ENCODE peak calls at places on chromosomes 6 and 20, in seven cellular contexts. B is thyroid gland, R is adrenal gland, U is vagina, P is H1, J is body of pancreas, E is ovary. D is an unnamed sample.

GRCh38 chr6:136290406-136291010 is 862 bp upstream of the BCLAF1 start:
- DNase-seq in B (peak; percentile 65), R (peak; percentile 69), U (peak; percentile 92), P (peak; percentile 56), J (peak; percentile 85), E (peak; percentile 78), D (peak; percentile 68)

GRCh38 chr6:160431231-160431630 is 83.1 kb downstream of the SLC22A3 start:
- DNase-seq in B (no peak), R (peak; percentile 74), U (no peak), P (no peak), J (no peak), E (peak; percentile 84), D (peak; percentile 87)

GRCh38 chr6:12593720-12594540 is 122.6 kb upstream of the PHACTR1 start:
- DNase-seq in B (peak; percentile 3), R (no peak), U (no peak), P (no peak), J (peak; percentile 43), E (no peak), D (peak; percentile 52)

GRCh38 chr20:50569864-50570836 is 60.0 kb downstream of the PTPN1 start:
- DNase-seq in B (no peak), R (no peak), U (no peak), P (no peak), J (no peak), E (no peak), D (peak; percentile 65)

GRCh38 chr20:63967330-63968135 is 2.2 kb downstream of the ZNF512B start:
- DNase-seq in B (no peak), R (peak; percentile 21), U (no peak), P (no peak), J (no peak), E (peak; percentile 32), D (no peak)

GRCh38 chr6:49535795-49536194 is 14.7 kb upstream of the C6orf141 start:
- DNase-seq in B (no peak), R (no peak), U (no peak), P (no peak), J (no peak), E (no peak), D (no peak)

GRCh38 chr20:62685781-62686555 is 22.7 kb upstream of the NTSR1 start:
- DNase-seq in B (no peak), R (no peak), U (no peak), P (no peak), J (no peak), E (no peak), D (peak; percentile 33)

GRCh38 chr6:94045473-94045872 is 626.1 kb upstream of the EPHA7 start:
- DNase-seq in B (peak; percentile 16), R (no peak), U (no peak), P (no peak), J (no peak), E (no peak), D (no peak)

GRCh38 chr20:56411759-56412472 is at the start of gene CASS4:
- DNase-seq in B (no peak), R (no peak), U (no peak), P (no peak), J (no peak), E (no peak), D (no peak)

GRCh38 chr20:58690851-58691250 is 1.7 kb upstream of the NPEPL1 start:
- DNase-seq in B (no peak), R (no peak), U (peak; percentile 90), P (peak; percentile 37), J (no peak), E (peak; percentile 34), D (peak; percentile 51)

GRCh38 chr6:27883136-27883535 is 29.1 kb downstream of the OR2B2 start:
- DNase-seq in B (no peak), R (no peak), U (no peak), P (no peak), J (no peak), E (no peak), D (no peak)

GRCh38 chr6:101403566-101403965 is 10.1 kb downstream of the GRIK2 start:
- DNase-seq in B (no peak), R (no peak), U (no peak), P (peak; percentile 50), J (no peak), E (no peak), D (no peak)

GRCh38 chr6:170448745-170449144 is 104.4 kb downstream of the PSMB1 start:
- DNase-seq in B (no peak), R (no peak), U (no peak), P (no peak), J (no peak), E (no peak), D (peak; percentile 9)

GRCh38 chr6:9484091-9484490 is 930.8 kb downstream of the TFAP2A start:
- DNase-seq in B (no peak), R (no peak), U (no peak), P (no peak), J (no peak), E (no peak), D (no peak)

GRCh38 chr20:18524646-18525045 is 16.9 kb downstream of the SEC23B start:
- DNase-seq in B (no peak), R (no peak), U (no peak), P (no peak), J (no peak), E (no peak), D (no peak)

GRCh38 chr20:3820048-3820900 is at the start of gene AP5S1:
- DNase-seq in B (peak; percentile 97), R (peak; percentile 98), U (peak; percentile 98), P (peak; percentile 98), J (peak; percentile 98), E (peak; percentile 98), D (peak; percentile 99)
- TF ChIP-seq POLR2A in B (peak; percentile 87), R (no peak), U (no peak), P (peak; percentile 76), J (peak; percentile 75), E (peak; percentile 62), D (peak; percentile 24)

DNA sequence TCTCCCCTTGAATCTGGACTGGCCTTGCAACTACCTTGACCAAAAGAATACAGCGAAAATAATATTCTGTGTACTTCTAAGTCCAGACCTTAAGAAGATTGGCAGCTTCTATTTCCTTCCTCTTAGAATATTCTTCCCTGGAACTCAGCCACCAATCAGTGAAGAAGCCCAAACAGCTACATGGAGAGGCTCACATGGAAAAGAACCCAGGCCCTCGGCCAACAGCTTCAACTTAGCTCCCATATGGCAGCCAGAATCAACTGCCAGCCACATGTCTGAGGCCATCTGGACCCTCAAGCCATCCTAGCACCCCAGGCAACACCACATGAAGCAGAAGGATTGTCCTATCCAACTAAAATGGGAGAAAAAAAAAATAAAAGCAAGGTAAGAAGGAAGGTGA is 178.8 kb downstream of the IBTK start:
- DNase-seq in B (no peak), R (no peak), U (no peak), P (no peak), J (no peak), E (no peak), D (no peak)
- H3K4me1 ChIP-seq in B (no peaks in the 10 kb centered on the region), R (no peaks in the 10 kb centered on the region), U (no peaks in the 10 kb centered on the region), P (no peaks in the 10 kb centered on the region), J (no peaks in the 10 kb centered on the region), E (no peaks in the 10 kb centered on the region), D (no peaks in the 10 kb centered on the region)

GRCh38 chr20:3209023-3209945 is at the start of gene ITPA:
- DNase-seq in B (peak; percentile 54), R (peak; percentile 36), U (no peak), P (peak; percentile 77), J (peak; percentile 41), E (peak; percentile 57), D (peak; percentile 63)
- TF ChIP-seq POLR2A in B (peak; percentile 33), R (no peak), U (no peak), P (peak; percentile 22), J (no peak), E (no peak), D (no peak)

DNA sequence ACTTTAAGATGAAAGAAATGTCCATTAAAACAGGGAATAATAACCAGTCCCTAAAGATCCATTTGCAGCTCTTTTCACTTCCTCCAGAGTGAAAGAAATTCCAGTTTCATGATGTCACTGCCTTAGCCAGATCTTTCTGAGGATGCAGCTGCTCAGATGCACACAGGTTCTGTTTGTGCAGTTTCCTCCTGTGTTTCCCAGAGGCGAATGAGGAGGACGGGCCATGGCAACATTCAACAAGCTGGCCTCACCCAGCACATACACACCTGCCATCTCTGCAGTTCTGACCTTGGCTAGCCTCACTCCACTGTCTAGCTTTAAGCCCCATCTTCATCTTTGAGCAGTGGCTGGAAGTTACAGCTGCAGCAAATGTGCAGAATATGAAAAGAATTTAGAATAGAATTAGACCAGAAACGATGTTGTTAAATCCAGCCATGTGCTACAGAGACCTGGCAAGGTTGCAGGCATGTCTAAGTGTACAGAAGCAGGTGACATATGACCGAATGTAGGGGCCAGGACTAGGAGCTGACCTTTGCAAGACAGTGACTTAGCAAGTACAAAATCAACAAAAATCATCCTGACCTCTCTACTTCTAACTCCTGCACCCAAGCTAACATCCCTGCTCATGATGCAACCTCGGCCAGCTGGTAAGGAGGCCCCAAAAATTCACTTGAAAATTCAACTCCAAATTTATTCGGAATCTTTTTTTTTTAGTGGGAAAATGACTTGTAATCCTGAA is 35.0 kb downstream of the FAM50B start:
- DNase-seq in B (no peak), R (no peak), U (no peak), P (no peak), J (peak; percentile 26), E (no peak), D (no peak)
- H3K4me1 ChIP-seq in B (peaks cover 17% of the 10 kb centered on the region), R (no peaks in the 10 kb centered on the region), U (peaks cover 34% of the 10 kb centered on the region), P (peaks cover 2% of the 10 kb centered on the region), J (no peaks in the 10 kb centered on the region), E (no peaks in the 10 kb centered on the region), D (peaks cover 4% of the 10 kb centered on the region)

DNA sequence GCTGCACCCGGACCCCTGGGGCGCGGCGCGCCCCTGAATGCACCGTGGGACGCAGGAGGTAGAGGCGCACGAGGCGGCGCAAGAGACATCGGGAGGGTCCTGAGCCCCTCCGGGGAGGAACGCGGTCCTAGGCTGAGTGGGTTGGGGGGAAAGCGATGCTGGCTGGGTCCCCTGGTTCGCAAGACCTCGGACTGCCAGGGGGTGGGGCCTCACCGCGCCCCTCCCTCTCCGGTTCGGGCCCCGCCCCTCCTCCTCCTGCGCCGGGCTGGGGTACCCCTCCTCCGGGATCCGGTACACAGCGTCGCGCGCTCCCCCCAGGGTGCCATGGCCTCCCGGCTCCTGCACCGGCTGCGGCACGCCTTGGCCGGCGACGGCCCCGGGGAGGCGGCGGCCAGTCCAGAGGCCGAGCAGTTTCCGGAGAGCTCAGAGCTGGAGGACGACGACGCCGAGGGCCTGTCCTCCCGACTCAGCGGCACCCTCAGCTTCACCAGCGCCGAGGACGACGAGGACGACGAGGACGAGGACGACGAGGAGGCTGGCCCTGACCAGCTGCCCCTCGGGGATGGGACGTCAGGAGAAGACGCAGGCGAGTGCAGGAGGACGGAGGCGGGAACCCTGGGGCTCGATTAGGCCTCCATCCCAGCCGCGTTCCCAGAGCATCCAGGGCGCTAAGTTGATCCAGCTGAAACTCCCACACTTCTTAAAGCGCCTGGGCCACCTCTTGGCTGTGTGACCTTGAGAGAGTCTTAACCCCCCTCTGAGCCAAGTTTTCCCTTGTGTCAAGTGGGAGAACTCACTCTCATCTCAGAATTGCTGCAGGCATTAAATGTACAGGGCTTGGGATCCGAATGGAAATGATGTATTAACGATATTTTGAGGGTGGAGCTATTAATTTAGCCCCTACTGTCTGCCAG is 541 bp downstream of the SNX21 start:
- DNase-seq in B (peak; percentile 65), R (peak; percentile 86), U (no peak), P (peak; percentile 93), J (peak; percentile 64), E (peak; percentile 91), D (peak; percentile 84)
- TF ChIP-seq POLR2A in B (peak; percentile 72), R (peak; percentile 39), U (no peak), P (no peak), J (peak; percentile 25), E (peak; percentile 58), D (no peak)

DNA sequence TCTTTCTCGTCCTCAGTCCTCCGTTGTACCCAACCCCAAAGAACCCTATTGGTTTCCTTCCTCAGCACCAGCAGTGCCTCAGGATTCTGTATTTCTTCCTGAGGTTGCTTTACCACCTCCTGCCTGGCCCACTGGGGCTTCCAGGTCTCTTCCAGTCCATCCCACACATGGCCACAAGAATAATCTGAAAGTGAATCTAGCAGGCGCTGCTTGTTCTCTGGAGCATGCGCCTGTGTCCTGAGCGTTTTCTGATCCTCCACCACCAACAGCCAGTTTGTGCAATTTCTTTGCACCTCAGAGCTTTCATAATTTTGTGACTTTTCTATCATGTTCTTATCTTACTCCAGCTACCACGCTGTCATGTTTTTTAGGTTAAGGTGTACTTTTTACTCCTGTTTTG is 11.6 kb upstream of the HSP90AB1 start:
- DNase-seq in B (no peak), R (no peak), U (no peak), P (no peak), J (no peak), E (peak; percentile 15), D (no peak)
- H3K4me1 ChIP-seq in B (peaks cover 40% of the 10 kb centered on the region), R (peaks cover 27% of the 10 kb centered on the region), U (peaks cover 40% of the 10 kb centered on the region), P (peaks cover 8% of the 10 kb centered on the region), J (peaks cover 52% of the 10 kb centered on the region), E (peaks cover 10% of the 10 kb centered on the region), D (peaks cover 30% of the 10 kb centered on the region)